ENCODE peak calls at places on chromosomes 12 and 14, in five cellular contexts. D, R, E, W and F are unnamed samples.

GRCh38 chr14:58808828-58809227 is 171.1 kb downstream of the DACT1 start:
- DNase-seq in E (no peak), D (peak; percentile 79), W (peak; percentile 52), R (no peak), F (peak; percentile 78)

GRCh38 chr14:52059614-52060013 is 9.2 kb downstream of the NID2 start:
- DNase-seq in R (no peak), W (no peak), D (no peak), E (no peak), F (no peak)

GRCh38 chr12:12736759-12737676 is 19.9 kb downstream of the CDKN1B start:
- DNase-seq in D (peak; percentile 69), W (no peak), R (peak; percentile 68), E (peak; percentile 42), F (peak; percentile 69)

GRCh38 chr14:85539510-85539909 is 9.6 kb downstream of the FLRT2 start:
- DNase-seq in W (no peak), E (no peak), R (no peak), D (no peak), F (no peak)

GRCh38 chr14:70821916-70822705 is 12.8 kb upstream of the MAP3K9 start:
- DNase-seq in E (peak; percentile 78), D (peak; percentile 53), W (no peak), R (peak; percentile 66), F (peak; percentile 70)

GRCh38 chr14:54681819-54682261 is 114.9 kb downstream of the SAMD4A start:
- DNase-seq in R (no peak), W (no peak), D (peak; percentile 61), E (no peak), F (peak; percentile 70)

GRCh38 chr12:94706250-94706661 is 55.9 kb upstream of the TMCC3 start:
- DNase-seq in E (peak; percentile 24), D (peak; percentile 47), W (no peak), R (no peak), F (peak; percentile 31)

GRCh38 chr12:52525661-52526499 is 5.7 kb upstream of the KRT5 start:
- DNase-seq in D (no peak), E (no peak), W (no peak), R (no peak), F (no peak)